ENCODE peak calls at places on chromosome 16, in four cellular contexts. J is RWPE2, N is upper lobe of left lung, T is A549. W is an unnamed sample.
A peak's percentile ranks its signal among the peaks of the same experiment; 100 is the strongest.

GRCh38 chr16:30066882-30067583 is 1.5 kb downstream of the ALDOA start:
- ATAC-seq in T (no peak), J (no peak), N (no peak), W (no peak)

GRCh38 chr16:85652431-85653221 is 36.1 kb downstream of the GINS2 start:
- ATAC-seq in N (peak; percentile 2), T (peak; percentile 70), J (peak; percentile 30), W (peak; percentile 84)

GRCh38 chr16:47475786-47476185 is 14.7 kb downstream of the PHKB start:
- ATAC-seq in T (no peak), N (no peak), J (no peak), W (no peak)

GRCh38 chr16:894841-895240 is 75.9 kb downstream of the LMF1 start:
- ATAC-seq in T (peak; percentile 48), N (no peak), J (no peak), W (no peak)

GRCh38 chr16:64391009-64391663 is 730.7 kb downstream of the CDH11 start:
- ATAC-seq in N (no peak), J (peak; percentile 98), T (peak; percentile 79), W (no peak)

GRCh38 chr16:4114257-4115208 is 1.7 kb downstream of the ADCY9 start:
- ATAC-seq in J (no peak), T (no peak), N (no peak), W (no peak)

GRCh38 chr16:17367932-17368331 is 102.8 kb downstream of the XYLT1 start:
- ATAC-seq in T (no peak), N (no peak), J (no peak), W (no peak)

GRCh38 chr16:85570735-85571562 is 42.2 kb upstream of the GSE1 start:
- ATAC-seq in J (no peak), N (peak; percentile 64), T (no peak), W (peak; percentile 12)

GRCh38 chr16:69471121-69471520 is 46.7 kb downstream of the CYB5B start:
- ATAC-seq in T (peak; percentile 9), J (no peak), N (no peak), W (no peak)

GRCh38 chr16:81496742-81497141 is 52.1 kb downstream of the CMIP start:
- ATAC-seq in T (no peak), N (no peak), J (no peak), W (no peak)

GRCh38 chr16:81495321-81496234 is 51.0 kb downstream of the CMIP start:
- ATAC-seq in N (no peak), J (no peak), T (no peak), W (no peak)

GRCh38 chr16:81498351-81498750 is 53.7 kb downstream of the CMIP start:
- ATAC-seq in T (no peak), N (peak; percentile 12), J (no peak), W (no peak)

GRCh38 chr16:81499576-81500380 is 55.2 kb downstream of the CMIP start:
- ATAC-seq in J (peak; percentile 63), T (peak; percentile 3), N (no peak), W (no peak)

GRCh38 chr16:81497690-81498089 is 53.1 kb downstream of the CMIP start:
- ATAC-seq in T (peak; percentile 45), J (no peak), N (no peak), W (no peak)
- TF ChIP-seq CTCF in T (no peak), J (no peak), N (peak; percentile 56), W (no peak)

DNA sequence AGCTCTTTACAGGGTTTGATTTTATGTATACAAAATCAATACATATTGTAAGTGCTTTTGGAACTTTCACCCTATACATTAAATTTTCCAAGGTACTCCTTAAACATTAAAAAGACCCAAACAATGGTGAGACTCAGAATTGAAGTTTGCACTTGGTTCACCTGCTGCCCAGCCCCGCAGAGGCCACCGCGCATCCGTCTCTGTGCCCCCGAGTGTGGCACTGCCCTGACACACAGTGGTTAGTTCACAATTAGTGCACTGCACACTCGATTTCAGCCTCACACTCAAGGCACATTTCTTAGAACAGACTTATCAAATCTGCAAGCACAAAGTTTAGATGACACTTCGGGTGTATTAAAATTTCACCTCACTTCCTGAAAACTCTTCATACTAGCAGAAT is 38.3 kb downstream of the USP7 start:
- ATAC-seq in N (no peak), J (no peak), T (no peak), W (no peak)
- H3K27ac ChIP-seq in N (no peak overlapping the region), J (no peak overlapping the region), T (no peak overlapping the region), W (no peak overlapping the region)

DNA sequence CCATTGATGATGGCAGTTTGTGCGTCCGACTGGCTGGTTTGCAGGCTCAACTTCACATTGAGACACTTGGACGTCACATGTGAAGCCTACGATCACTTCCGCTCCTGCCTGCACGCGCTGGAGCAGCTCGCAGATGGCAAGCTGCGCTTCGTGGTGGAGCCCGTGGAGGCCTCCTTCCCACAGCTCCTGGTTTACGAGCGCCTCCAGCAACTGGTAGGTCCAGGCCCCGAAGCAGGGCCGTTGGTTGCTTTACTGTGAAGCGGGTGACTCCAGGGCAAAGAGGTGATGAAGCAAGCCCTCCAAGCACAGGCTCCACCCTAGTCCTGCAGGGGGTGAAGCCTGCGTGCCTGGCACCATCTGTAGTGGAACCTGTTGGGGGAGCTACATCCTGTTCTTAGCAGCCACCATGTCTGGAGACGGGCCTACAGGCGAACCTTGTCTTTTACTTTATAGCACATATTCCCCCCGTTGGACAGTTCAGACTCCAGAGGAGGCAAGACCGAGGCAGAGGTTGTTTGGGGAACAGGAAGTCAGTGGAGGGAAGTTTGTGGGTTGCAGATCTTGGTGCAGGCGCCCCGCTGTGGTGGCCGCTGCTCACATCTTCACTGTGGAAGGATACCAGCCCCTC is 23.1 kb downstream of the METTL22 start:
- ATAC-seq in T (peak; percentile 34), N (peak; percentile 84), J (no peak), W (peak; percentile 28)
- TF ChIP-seq CTCF in T (no peak), N (no peak), J (no peak), W (no peak)

DNA sequence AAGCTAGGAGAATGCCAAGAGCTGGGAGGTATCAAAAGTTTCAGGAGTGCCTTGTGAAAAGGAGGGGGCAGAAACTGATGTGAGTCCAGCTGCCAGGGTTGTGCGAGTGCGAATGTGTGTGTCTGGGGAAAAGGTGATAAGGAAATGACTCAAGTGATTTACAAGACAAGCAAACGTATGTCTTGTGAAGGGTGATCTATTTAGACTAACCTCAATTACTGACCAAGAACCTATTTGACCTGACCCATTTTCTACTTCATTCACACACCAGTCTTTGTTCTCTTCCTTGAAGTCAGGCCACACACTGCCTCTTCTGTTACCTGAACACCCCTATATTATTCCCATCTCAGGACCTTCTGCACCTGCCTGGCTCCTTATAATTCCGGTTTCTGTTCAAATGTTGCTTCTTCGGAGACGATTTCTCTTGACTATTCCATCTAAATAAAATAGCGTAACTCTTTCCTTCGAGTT is 1.0 kb downstream of the GDE1 start:
- ATAC-seq in N (no peak), T (no peak), J (no peak), W (no peak)
- H3K27ac ChIP-seq in N (peak overlapping the region; percentile 90), T (peak overlapping the region; percentile 85), J (peak overlapping the region; percentile 55), W (peak overlapping the region; percentile 94)

GRCh38 chr16:23318639-23319038 is 16.5 kb downstream of the SCNN1B start:
- ATAC-seq in N (peak; percentile 74), T (no peak), J (no peak), W (no peak)
- TF ChIP-seq CTCF in N (no peak), T (no peak), J (no peak), W (no peak)

DNA sequence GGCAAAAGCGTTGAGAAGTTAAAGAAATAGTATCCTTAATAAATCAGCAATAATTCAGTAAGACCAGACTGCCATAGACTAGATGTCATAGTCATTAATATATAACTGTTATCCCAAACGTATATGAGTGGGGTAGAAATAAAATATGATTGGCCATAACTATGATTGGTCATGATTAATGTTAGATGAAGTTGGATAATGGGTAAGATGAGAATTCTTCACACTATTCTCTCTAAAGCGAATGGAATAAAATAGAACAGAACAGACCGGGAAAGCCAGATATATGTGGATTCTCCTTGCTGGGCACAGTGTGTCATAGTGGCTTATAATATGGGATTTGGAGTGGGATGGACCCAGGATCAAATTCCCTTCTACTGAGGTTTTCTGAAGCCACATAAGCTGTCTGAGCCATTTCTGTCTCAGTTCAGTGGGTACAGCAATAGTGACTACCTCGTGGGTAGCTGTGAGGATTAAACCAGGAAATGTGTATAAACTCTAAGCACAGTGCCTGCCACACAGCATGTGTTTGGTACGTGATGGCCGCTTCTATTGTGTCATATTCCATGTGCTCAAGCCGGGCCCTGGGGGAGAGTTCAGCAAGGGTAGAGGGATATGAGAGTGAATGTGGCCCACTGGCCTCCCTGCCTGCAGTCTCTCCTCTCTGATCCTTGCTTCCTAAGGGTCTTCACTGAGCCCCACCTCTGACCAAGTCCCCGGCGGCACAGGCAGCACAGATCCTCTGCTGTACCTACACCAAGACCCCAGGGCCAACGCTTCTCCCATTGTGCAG is 3.6 kb downstream of the CETP start:
- ATAC-seq in T (peak; percentile 19), J (no peak), N (no peak), W (no peak)
- H3K27ac ChIP-seq in T (no peak overlapping the region), J (peak overlapping the region; percentile 24), N (no peak overlapping the region), W (no peak overlapping the region)

GRCh38 chr16:75471723-75472634 is 7.5 kb upstream of the TMEM170A start:
- ATAC-seq in T (peak; percentile 98), N (peak; percentile 75), J (peak; percentile 93), W (peak; percentile 92)
- TF ChIP-seq CTCF in T (peak; percentile 82), N (peak; percentile 69), J (peak; percentile 91), W (peak; percentile 79)

W was measured in gastroesophageal sphincter.